ENCODE peak calls at places on chromosomes 6 and 20, in nine cellular contexts. One of them, this sample, is unnamed.

GRCh38 chr6:106199998-106200397 is 113.9 kb downstream of the PRDM1 start:
- DNase-seq in K562: no peak
- DNase-seq in PC-9: no peak
- DNase-seq in activated naive CD4-positive, alpha-beta T cell treated with Interleukin-2 at 50 U/mL for 16 hours: no peak
- DNase-seq in NCI-H69: no peak
- DNase-seq in GM10248: no peak
- DNase-seq in CD8-positive, alpha-beta memory T cell: no peak
- DNase-seq in neural crest cell: no peak
- DNase-seq in IMR-90: peak
- DNase-seq in this sample: peak

GRCh38 chr20:33370296-33370695 is 31.0 kb downstream of the CDK5RAP1 start:
- DNase-seq in GM10248: no peak
- DNase-seq in neural crest cell: no peak
- DNase-seq in IMR-90: no peak
- DNase-seq in K562: no peak
- DNase-seq in NCI-H69: no peak
- DNase-seq in CD8-positive, alpha-beta memory T cell: peak
- DNase-seq in PC-9: no peak
- DNase-seq in activated naive CD4-positive, alpha-beta T cell treated with Interleukin-2 at 50 U/mL for 16 hours: peak
- DNase-seq in this sample: no peak

GRCh38 chr6:12804967-12805645 is 88.5 kb downstream of the PHACTR1 start:
- DNase-seq in GM10248: no peak
- DNase-seq in IMR-90: no peak
- DNase-seq in NCI-H69: no peak
- DNase-seq in K562: no peak
- DNase-seq in PC-9: no peak
- DNase-seq in activated naive CD4-positive, alpha-beta T cell treated with Interleukin-2 at 50 U/mL for 16 hours: no peak
- DNase-seq in CD8-positive, alpha-beta memory T cell: no peak
- DNase-seq in neural crest cell: no peak
- DNase-seq in this sample: peak

GRCh38 chr6:3535716-3536435 is 79.0 kb upstream of the SLC22A23 start:
- DNase-seq in NCI-H69: no peak
- DNase-seq in K562: no peak
- DNase-seq in activated naive CD4-positive, alpha-beta T cell treated with Interleukin-2 at 50 U/mL for 16 hours: no peak
- DNase-seq in CD8-positive, alpha-beta memory T cell: no peak
- DNase-seq in GM10248: no peak
- DNase-seq in neural crest cell: no peak
- DNase-seq in PC-9: no peak
- DNase-seq in IMR-90: no peak
- DNase-seq in this sample: no peak

GRCh38 chr6:82641677-82642076 is 278.1 kb downstream of the TPBG start:
- DNase-seq in K562: no peak
- DNase-seq in activated naive CD4-positive, alpha-beta T cell treated with Interleukin-2 at 50 U/mL for 16 hours: no peak
- DNase-seq in GM10248: no peak
- DNase-seq in neural crest cell: no peak
- DNase-seq in IMR-90: no peak
- DNase-seq in CD8-positive, alpha-beta memory T cell: no peak
- DNase-seq in PC-9: no peak
- DNase-seq in NCI-H69: no peak
- DNase-seq in this sample: no peak

GRCh38 chr6:136783495-136784270 is 8.6 kb downstream of the MAP3K5 start:
- DNase-seq in CD8-positive, alpha-beta memory T cell: no peak
- DNase-seq in PC-9: no peak
- DNase-seq in K562: peak
- DNase-seq in neural crest cell: no peak
- DNase-seq in IMR-90: no peak
- DNase-seq in activated naive CD4-positive, alpha-beta T cell treated with Interleukin-2 at 50 U/mL for 16 hours: no peak
- DNase-seq in GM10248: peak
- DNase-seq in NCI-H69: no peak
- DNase-seq in this sample: no peak

GRCh38 chr20:14193885-14194284 is 143.5 kb downstream of the FLRT3 start:
- DNase-seq in CD8-positive, alpha-beta memory T cell: no peak
- DNase-seq in IMR-90: no peak
- DNase-seq in GM10248: no peak
- DNase-seq in K562: no peak
- DNase-seq in neural crest cell: no peak
- DNase-seq in PC-9: no peak
- DNase-seq in activated naive CD4-positive, alpha-beta T cell treated with Interleukin-2 at 50 U/mL for 16 hours: no peak
- DNase-seq in NCI-H69: peak
- DNase-seq in this sample: no peak

GRCh38 chr6:10384719-10385511 is 30.0 kb downstream of the TFAP2A start:
- DNase-seq in GM10248: no peak
- DNase-seq in PC-9: no peak
- DNase-seq in activated naive CD4-positive, alpha-beta T cell treated with Interleukin-2 at 50 U/mL for 16 hours: no peak
- DNase-seq in neural crest cell: no peak
- DNase-seq in IMR-90: no peak
- DNase-seq in K562: no peak
- DNase-seq in NCI-H69: peak
- DNase-seq in CD8-positive, alpha-beta memory T cell: no peak
- DNase-seq in this sample: no peak

GRCh38 chr20:40868568-40869223 is 159.9 kb upstream of the TOP1 start:
- DNase-seq in K562: no peak
- DNase-seq in NCI-H69: no peak
- DNase-seq in GM10248: no peak
- DNase-seq in CD8-positive, alpha-beta memory T cell: no peak
- DNase-seq in neural crest cell: no peak
- DNase-seq in IMR-90: peak
- DNase-seq in PC-9: no peak
- DNase-seq in activated naive CD4-positive, alpha-beta T cell treated with Interleukin-2 at 50 U/mL for 16 hours: no peak
- DNase-seq in this sample: peak

GRCh38 chr6:52544325-52545022 is 32.4 kb downstream of the TRAM2 start:
- DNase-seq in NCI-H69: no peak
- DNase-seq in CD8-positive, alpha-beta memory T cell: no peak
- DNase-seq in activated naive CD4-positive, alpha-beta T cell treated with Interleukin-2 at 50 U/mL for 16 hours: no peak
- DNase-seq in K562: no peak
- DNase-seq in GM10248: no peak
- DNase-seq in neural crest cell: no peak
- DNase-seq in PC-9: no peak
- DNase-seq in IMR-90: peak
- DNase-seq in this sample: peak

GRCh38 chr6:156599367-156599766 is 177.8 kb upstream of the ARID1B start:
- DNase-seq in CD8-positive, alpha-beta memory T cell: no peak
- DNase-seq in IMR-90: no peak
- DNase-seq in NCI-H69: no peak
- DNase-seq in K562: no peak
- DNase-seq in GM10248: no peak
- DNase-seq in PC-9: no peak
- DNase-seq in activated naive CD4-positive, alpha-beta T cell treated with Interleukin-2 at 50 U/mL for 16 hours: no peak
- DNase-seq in neural crest cell: no peak
- DNase-seq in this sample: no peak

GRCh38 chr6:168163096-168163731 is 84.2 kb upstream of the FRMD1 start:
- DNase-seq in IMR-90: peak
- DNase-seq in GM10248: no peak
- DNase-seq in neural crest cell: no peak
- DNase-seq in PC-9: no peak
- DNase-seq in activated naive CD4-positive, alpha-beta T cell treated with Interleukin-2 at 50 U/mL for 16 hours: no peak
- DNase-seq in NCI-H69: no peak
- DNase-seq in K562: no peak
- DNase-seq in CD8-positive, alpha-beta memory T cell: no peak
- DNase-seq in this sample: no peak

GRCh38 chr6:149890629-149891045 is 7.3 kb downstream of the RAET1E start:
- DNase-seq in activated naive CD4-positive, alpha-beta T cell treated with Interleukin-2 at 50 U/mL for 16 hours: no peak
- DNase-seq in CD8-positive, alpha-beta memory T cell: no peak
- DNase-seq in NCI-H69: peak
- DNase-seq in K562: no peak
- DNase-seq in GM10248: no peak
- DNase-seq in neural crest cell: no peak
- DNase-seq in PC-9: no peak
- DNase-seq in IMR-90: no peak
- DNase-seq in this sample: peak

GRCh38 chr6:27684264-27685211 is 211.6 kb upstream of the ZNF184 start:
- DNase-seq in PC-9: peak
- DNase-seq in CD8-positive, alpha-beta memory T cell: peak
- DNase-seq in K562: peak
- DNase-seq in NCI-H69: peak
- DNase-seq in IMR-90: peak
- DNase-seq in activated naive CD4-positive, alpha-beta T cell treated with Interleukin-2 at 50 U/mL for 16 hours: peak
- DNase-seq in GM10248: peak
- DNase-seq in neural crest cell: no peak
- DNase-seq in this sample: peak

GRCh38 chr20:6744805-6745204 is 22.7 kb upstream of the BMP2 start:
- DNase-seq in NCI-H69: no peak
- DNase-seq in neural crest cell: no peak
- DNase-seq in K562: no peak
- DNase-seq in GM10248: no peak
- DNase-seq in PC-9: no peak
- DNase-seq in activated naive CD4-positive, alpha-beta T cell treated with Interleukin-2 at 50 U/mL for 16 hours: no peak
- DNase-seq in IMR-90: no peak
- DNase-seq in CD8-positive, alpha-beta memory T cell: no peak
- DNase-seq in this sample: peak

GRCh38 chr6:35086282-35086632 is 54.9 kb downstream of the TCP11 start:
- DNase-seq in IMR-90: no peak
- DNase-seq in PC-9: no peak
- DNase-seq in GM10248: no peak
- DNase-seq in NCI-H69: no peak
- DNase-seq in activated naive CD4-positive, alpha-beta T cell treated with Interleukin-2 at 50 U/mL for 16 hours: no peak
- DNase-seq in neural crest cell: no peak
- DNase-seq in K562: no peak
- DNase-seq in CD8-positive, alpha-beta memory T cell: no peak
- DNase-seq in this sample: no peak

GRCh38 chr6:31037692-31038091 is 27.4 kb downstream of the MUC22 start:
- DNase-seq in activated naive CD4-positive, alpha-beta T cell treated with Interleukin-2 at 50 U/mL for 16 hours: no peak
- DNase-seq in NCI-H69: no peak
- DNase-seq in neural crest cell: no peak
- DNase-seq in GM10248: no peak
- DNase-seq in PC-9: no peak
- DNase-seq in CD8-positive, alpha-beta memory T cell: no peak
- DNase-seq in IMR-90: peak
- DNase-seq in K562: no peak
- DNase-seq in this sample: peak